ENCODE peak calls at places on chromosomes 13 and 19, in four cellular contexts. One of them, this sample, is unnamed. For H3K27me3, the result is how much of the 10 kb centered on the place peaks cover.

GRCh38 chr19:34692541-34692940 is 15.1 kb downstream of the ZNF302 start:
- DNase-seq in thoracic aorta: no peak
- DNase-seq in H1: no peak
- DNase-seq in IMR-90: no peak
- DNase-seq in this sample: no peak

GRCh38 chr19:1235625-1236538 is 1.9 kb downstream of the CBARP start:
- DNase-seq in thoracic aorta: no peak
- DNase-seq in H1: no peak
- DNase-seq in IMR-90: peak
- DNase-seq in this sample: no peak

GRCh38 chr13:47455581-47455980 is 545.5 kb downstream of the SUCLA2 start:
- DNase-seq in IMR-90: no peak
- DNase-seq in thoracic aorta: no peak
- DNase-seq in H1: no peak
- DNase-seq in this sample: no peak

GRCh38 chr19:3186377-3186688 is 603 bp downstream of the NCLN start:
- DNase-seq in thoracic aorta: no peak
- DNase-seq in IMR-90: no peak
- DNase-seq in H1: no peak
- DNase-seq in this sample: no peak

GRCh38 chr13:109412232-109412935 is 374.0 kb downstream of the IRS2 start:
- DNase-seq in H1: peak
- DNase-seq in thoracic aorta: no peak
- DNase-seq in IMR-90: peak
- DNase-seq in this sample: no peak

GRCh38 chr19:55703790-55704215 is 28.8 kb downstream of the EPN1 start:
- DNase-seq in IMR-90: no peak
- DNase-seq in thoracic aorta: no peak
- DNase-seq in H1: peak
- DNase-seq in this sample: no peak

GRCh38 chr19:17441241-17442135 is 7.0 kb downstream of the TMEM221 start:
- DNase-seq in H1: no peak
- DNase-seq in thoracic aorta: no peak
- DNase-seq in IMR-90: no peak
- DNase-seq in this sample: no peak

GRCh38 chr19:13095393-13095784 is 7.3 kb downstream of the LYL1 start:
- DNase-seq in IMR-90: no peak
- DNase-seq in H1: no peak
- DNase-seq in thoracic aorta: no peak
- DNase-seq in this sample: no peak

GRCh38 chr13:26584713-26585112 is 27.2 kb downstream of the WASF3 start:
- DNase-seq in thoracic aorta: no peak
- DNase-seq in IMR-90: peak
- DNase-seq in H1: no peak
- DNase-seq in this sample: peak

GRCh38 chr19:52585101-52585500 is 15.0 kb downstream of the ZNF701 start:
- DNase-seq in thoracic aorta: no peak
- DNase-seq in H1: no peak
- DNase-seq in IMR-90: no peak
- DNase-seq in this sample: no peak

GRCh38 chr13:40145139-40145538 is 489.7 kb downstream of the COG6 start:
- DNase-seq in thoracic aorta: no peak
- DNase-seq in IMR-90: no peak
- DNase-seq in H1: no peak
- DNase-seq in this sample: no peak

GRCh38 chr19:38321646-38322323 is 2.1 kb downstream of the KCNK6 start:
- DNase-seq in H1: no peak
- DNase-seq in thoracic aorta: no peak
- DNase-seq in IMR-90: peak
- DNase-seq in this sample: no peak

GRCh38 chr13:84630486-84630885 is 748.2 kb upstream of the SLITRK1 start:
- DNase-seq in IMR-90: no peak
- DNase-seq in thoracic aorta: no peak
- DNase-seq in H1: no peak
- DNase-seq in this sample: no peak

GRCh38 chr13:97226788-97227627 is 4.9 kb downstream of the MBNL2 start:
- DNase-seq in IMR-90: no peak
- DNase-seq in thoracic aorta: no peak
- DNase-seq in H1: no peak
- DNase-seq in this sample: no peak

GRCh38 chr13:81990652-81991051 is 1649.7 kb upstream of the SPRY2 start:
- DNase-seq in thoracic aorta: no peak
- DNase-seq in H1: no peak
- DNase-seq in IMR-90: no peak
- DNase-seq in this sample: no peak

GRCh38 chr19:55210120-55210493 is 806 bp upstream of the PTPRH start:
- DNase-seq in thoracic aorta: no peak
- DNase-seq in H1: no peak
- DNase-seq in IMR-90: peak
- DNase-seq in this sample: peak

GRCh38 chr13:27790523-27790922 is 1.8 kb upstream of the GSX1 start:
- DNase-seq in H1: no peak
- DNase-seq in IMR-90: no peak
- DNase-seq in thoracic aorta: no peak
- DNase-seq in this sample: no peak
- H3K27me3 ChIP-seq in H1: half or more
- H3K27me3 ChIP-seq in IMR-90: half or more
- H3K27me3 ChIP-seq in thoracic aorta: under half
- H3K27me3 ChIP-seq in this sample: half or more

DNA sequence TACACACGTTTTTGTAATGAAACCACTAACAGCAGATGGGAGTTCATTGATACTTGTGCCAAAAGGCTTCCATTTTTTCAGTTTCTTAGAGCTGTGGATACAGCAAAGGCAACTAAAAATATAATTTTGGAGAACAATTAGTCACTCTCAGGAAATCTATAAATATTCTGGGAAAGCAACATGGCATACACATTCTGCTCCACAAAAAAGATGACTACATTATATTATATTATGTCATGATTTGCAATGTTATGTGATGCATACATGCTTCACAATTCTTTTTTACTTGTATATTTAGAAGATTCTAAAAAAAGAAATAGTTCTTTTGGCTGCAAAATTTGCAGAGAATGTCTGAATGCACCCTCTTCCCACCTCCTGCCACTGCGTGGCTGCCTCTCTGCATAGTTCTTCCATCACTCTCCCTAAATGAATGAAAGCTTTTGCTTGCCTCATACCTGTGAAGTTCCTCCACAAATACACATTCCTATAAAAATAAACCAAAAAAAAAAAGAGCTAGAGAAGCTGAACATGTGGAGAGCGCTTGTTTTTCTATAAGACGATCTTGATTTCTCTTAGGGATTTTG is 802.4 kb downstream of the EFNB2 start:
- DNase-seq in IMR-90: no peak
- DNase-seq in thoracic aorta: no peak
- DNase-seq in H1: no peak
- DNase-seq in this sample: no peak
- H3K4me3 ChIP-seq in IMR-90: no peak
- H3K4me3 ChIP-seq in thoracic aorta: no peak
- H3K4me3 ChIP-seq in H1: no peak
- H3K4me3 ChIP-seq in this sample: no peak

GRCh38 chr13:33235078-33235477 is 50.5 kb downstream of the STARD13 start:
- DNase-seq in H1: no peak
- DNase-seq in IMR-90: peak
- DNase-seq in thoracic aorta: no peak
- DNase-seq in this sample: no peak
- TF ChIP-seq CTCF in H1: no peak
- TF ChIP-seq CTCF in IMR-90: no peak
- TF ChIP-seq CTCF in thoracic aorta: no peak
- TF ChIP-seq CTCF in this sample: peak

GRCh38 chr19:50823389-50824042 is at the start of gene KLK1:
- DNase-seq in H1: no peak
- DNase-seq in IMR-90: no peak
- DNase-seq in thoracic aorta: no peak
- DNase-seq in this sample: no peak
- H3K27me3 ChIP-seq in H1: under half
- H3K27me3 ChIP-seq in IMR-90: under half
- H3K27me3 ChIP-seq in thoracic aorta: under half
- H3K27me3 ChIP-seq in this sample: under half

This sample was measured in BJ.